ENCODE peak calls at places on chromosomes 6 and 20, in seven cellular contexts. O, S, R, M, F, N and V are unnamed samples.

GRCh38 chr6:167119680-167120556 is 3.0 kb upstream of the CCR6 start:
- DNase-seq in N (no peak), F (no peak), R (no peak), O (no peak), S (no peak), M (no peak), V (no peak)

GRCh38 chr6:101926149-101926925 is 532.8 kb downstream of the GRIK2 start:
- DNase-seq in M (no peak), S (no peak), N (no peak), R (no peak), O (no peak), F (no peak), V (peak)

GRCh38 chr20:36094497-36094896 is 60.0 kb upstream of the EPB41L1 start:
- DNase-seq in R (peak), O (no peak), F (peak), M (no peak), N (no peak), S (no peak), V (no peak)

GRCh38 chr6:13488015-13488895 is 855 bp upstream of the GFOD1 start:
- DNase-seq in N (peak), F (peak), M (no peak), R (peak), S (no peak), O (peak), V (peak)

GRCh38 chr6:42239333-42239732 is 21.7 kb upstream of the MRPS10 start:
- DNase-seq in N (no peak), O (no peak), S (no peak), R (no peak), M (no peak), F (peak), V (no peak)

GRCh38 chr6:31247813-31248212 is 24.1 kb downstream of the HLA-C start:
- DNase-seq in R (no peak), M (no peak), F (no peak), S (no peak), N (no peak), O (no peak), V (no peak)

GRCh38 chr6:85449818-85450577 is at the start of gene NT5E:
- DNase-seq in F (peak), M (peak), O (peak), N (peak), S (peak), R (peak), V (peak)

GRCh38 chr20:19683168-19683567 is 74.9 kb upstream of the RIN2 start:
- DNase-seq in R (no peak), S (no peak), O (no peak), N (no peak), F (no peak), M (no peak), V (no peak)

GRCh38 chr6:83808926-83809325 is 44.2 kb upstream of the RIPPLY2 start:
- DNase-seq in R (no peak), S (no peak), M (no peak), O (no peak), N (no peak), F (no peak), V (no peak)

GRCh38 chr6:123635144-123635543 is 1.6 kb downstream of the TRDN start:
- DNase-seq in M (no peak), S (no peak), N (no peak), F (peak), O (no peak), R (no peak), V (no peak)

GRCh38 chr6:117495873-117496272 is 13.4 kb downstream of the DCBLD1 start:
- DNase-seq in S (no peak), F (no peak), M (no peak), O (peak), R (no peak), N (no peak), V (peak)

GRCh38 chr6:140784573-140784972 is 1348.2 kb upstream of the GJE1 start:
- DNase-seq in S (no peak), N (peak), R (no peak), F (no peak), M (no peak), O (peak), V (peak)

GRCh38 chr6:1739680-1740079 is 130.0 kb downstream of the FOXC1 start:
- DNase-seq in M (no peak), O (no peak), S (no peak), R (no peak), F (no peak), N (no peak), V (no peak)

GRCh38 chr20:57381596-57382503 is 9.3 kb upstream of the RBM38 start:
- DNase-seq in F (peak), R (peak), N (peak), S (peak), M (peak), O (peak), V (peak)

GRCh38 chr20:53126185-53126584 is 154.0 kb downstream of the TSHZ2 start:
- DNase-seq in S (no peak), F (no peak), N (no peak), O (no peak), R (no peak), M (no peak), V (no peak)

GRCh38 chr6:168318090-168318489 is 1.5 kb downstream of the DACT2 start:
- DNase-seq in S (no peak), O (no peak), M (no peak), N (no peak), R (no peak), F (no peak), V (no peak)

GRCh38 chr6:31479151-31479932 is 18.6 kb upstream of the MICB start:
- DNase-seq in N (no peak), M (peak), F (no peak), R (no peak), S (no peak), O (no peak), V (no peak)

GRCh38 chr6:158629376-158630221 is 14.9 kb downstream of the DYNLT1 start:
- DNase-seq in R (peak), N (peak), S (no peak), O (no peak), F (peak), M (peak), V (no peak)

GRCh38 chr20:51128198-51128597 is 105.3 kb upstream of the KCNG1 start:
- DNase-seq in M (no peak), O (peak), F (no peak), N (no peak), R (peak), S (no peak), V (peak)

GRCh38 chr6:1388927-1389790 is at the start of gene FOXF2:
- DNase-seq in O (no peak), N (peak), R (peak), S (peak), M (peak), F (peak), V (no peak)

GRCh38 chr6:56916849-56917551 is 37.9 kb upstream of the BEND6 start:
- DNase-seq in O (no peak), S (no peak), M (no peak), N (no peak), R (no peak), F (no peak), V (no peak)

GRCh38 chr6:36545767-36546663 is 1.3 kb downstream of the STK38 start:
- DNase-seq in F (peak), S (no peak), O (peak), M (no peak), R (no peak), N (peak), V (peak)

GRCh38 chr20:51354191-51354768 is 188.2 kb downstream of the NFATC2 start:
- DNase-seq in O (peak), F (no peak), M (no peak), S (no peak), R (no peak), N (no peak), V (peak)

GRCh38 chr6:16239798-16240123 is 1.4 kb downstream of the GMPR start:
- DNase-seq in O (peak), M (no peak), F (peak), N (no peak), R (peak), S (no peak), V (peak)

GRCh38 chr6:8904754-8905153 is 469.4 kb upstream of the SLC35B3 start:
- DNase-seq in S (no peak), R (peak), F (peak), N (no peak), M (peak), O (no peak), V (no peak)

GRCh38 chr6:18561006-18561750 is 174.0 kb downstream of the RNF144B start:
- DNase-seq in R (no peak), M (no peak), F (no peak), S (no peak), N (no peak), O (no peak), V (no peak)

GRCh38 chr20:10090588-10091166 is 55.9 kb downstream of the ANKEF1 start:
- DNase-seq in F (peak), R (peak), S (peak), M (no peak), N (peak), O (peak), V (peak)

DNA sequence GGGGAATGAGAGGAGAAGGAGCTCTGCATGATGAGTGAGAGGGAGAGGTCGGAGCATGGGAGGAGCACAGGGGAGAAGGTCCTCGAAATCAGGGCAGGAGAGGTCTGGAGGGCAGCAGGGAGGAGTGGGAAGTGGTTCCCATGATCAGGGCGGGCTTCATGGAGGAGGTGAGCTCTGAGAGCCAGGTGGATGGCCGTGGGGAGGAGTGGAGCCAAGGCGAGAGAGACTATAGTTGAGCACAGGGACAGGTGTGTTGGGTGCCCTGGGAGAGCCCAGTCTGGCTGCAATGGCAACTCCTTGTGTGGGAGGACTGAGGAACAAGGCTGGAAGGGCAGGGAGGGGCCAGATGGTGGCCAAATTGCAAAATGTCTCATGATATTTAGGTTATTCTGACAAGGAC is 21.3 kb downstream of the TTBK1 start:
- DNase-seq in O (no peak), S (no peak), F (no peak), R (no peak), M (no peak), N (no peak), V (no peak)
- H4K8ac ChIP-seq in O (no peak), S (no peak), F (no peak), R (no peak), M (no peak), N (no peak), V (no peak)

GRCh38 chr20:63518946-63519764 is 1.4 kb upstream of the PPDPF start:
- DNase-seq in N (no peak), S (no peak), M (peak), F (no peak), R (peak), O (no peak), V (no peak)

GRCh38 chr20:63520594-63520938 is at the start of gene PPDPF:
- DNase-seq in N (peak), O (peak), F (peak), R (no peak), M (peak), S (no peak), V (peak)

GRCh38 chr20:63519765-63520593 is 586 bp upstream of the PPDPF start:
- DNase-seq in F (no peak), N (peak), O (peak), M (peak), R (peak), S (peak), V (peak)

GRCh38 chr20:63517376-63518309 is 2.9 kb upstream of the PPDPF start:
- DNase-seq in M (no peak), F (no peak), R (no peak), O (no peak), S (no peak), N (no peak), V (no peak)

DNA sequence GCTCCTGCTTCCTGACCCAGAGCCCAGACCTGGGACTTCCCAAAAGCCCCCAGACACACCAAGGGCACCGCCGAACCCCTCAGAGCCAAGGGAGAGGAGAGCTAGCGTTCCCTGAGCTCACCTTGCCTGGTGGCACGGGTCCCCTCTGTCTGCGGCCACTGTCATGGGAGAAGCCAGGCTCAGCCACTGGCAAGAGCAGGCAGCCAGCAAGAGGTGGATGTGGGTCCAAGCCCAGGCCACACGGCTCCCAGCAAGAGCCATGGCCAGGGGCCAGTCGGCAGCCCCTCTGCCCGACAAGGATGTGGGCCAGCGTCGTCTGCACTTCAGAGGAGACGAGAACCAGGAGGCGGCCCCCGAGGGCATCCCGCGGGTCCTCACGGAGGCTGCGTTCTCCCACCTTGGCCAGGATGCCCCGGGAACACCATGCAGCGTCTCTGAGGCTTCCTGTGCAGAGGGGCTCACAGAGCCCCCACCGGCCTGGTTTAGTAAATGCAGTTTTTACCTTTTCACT is 2.2 kb upstream of the PPDPF start:
- DNase-seq in N (peak), O (no peak), S (no peak), R (peak), F (peak), M (peak), V (no peak)
- H4K8ac ChIP-seq in N (no peak), O (no peak), S (peak), R (no peak), F (no peak), M (no peak), V (no peak)

DNA sequence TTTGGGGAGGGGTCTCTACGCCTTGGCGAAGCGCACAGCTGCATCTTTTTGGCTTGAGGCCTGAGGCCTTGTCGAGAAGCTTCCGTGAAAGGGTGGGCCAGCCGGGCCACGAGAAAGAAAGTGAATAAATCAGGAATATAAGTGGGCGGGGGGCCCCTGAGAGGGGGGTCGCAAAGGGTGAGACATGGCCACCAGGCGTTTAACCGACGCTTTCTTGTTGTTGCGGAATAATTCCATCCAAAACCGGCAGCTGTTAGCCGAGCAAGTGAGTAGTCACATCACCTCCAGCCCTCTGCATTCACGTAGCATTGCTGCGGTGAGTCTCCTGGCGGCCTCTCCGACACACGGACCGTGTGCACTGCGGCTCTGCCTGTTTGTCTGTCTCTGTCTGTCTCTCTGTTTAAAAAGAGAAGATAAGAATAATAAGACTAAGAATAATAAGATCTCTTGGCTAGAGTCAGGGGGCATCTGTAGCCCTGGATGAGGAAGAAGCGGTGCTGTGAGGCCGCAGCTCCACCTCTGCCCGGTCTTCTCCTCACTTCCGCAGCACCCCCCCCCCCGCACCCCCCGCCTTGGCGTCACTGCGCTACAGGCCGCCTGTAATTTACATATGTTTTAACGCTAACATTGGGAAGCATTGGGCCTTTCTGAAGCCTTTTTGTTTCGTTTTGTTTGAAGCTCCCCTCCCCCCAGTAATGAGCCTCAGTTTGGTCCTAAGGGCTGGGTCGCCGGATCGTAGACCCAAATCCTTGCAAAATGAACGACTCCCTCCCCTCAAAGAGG is 931 bp downstream of the STX16 start:
- DNase-seq in S (peak), F (peak), O (peak), R (peak), M (peak), N (peak), V (peak)
- H4K8ac ChIP-seq in S (peak), F (no peak), O (peak), R (no peak), M (peak), N (peak), V (peak)

DNA sequence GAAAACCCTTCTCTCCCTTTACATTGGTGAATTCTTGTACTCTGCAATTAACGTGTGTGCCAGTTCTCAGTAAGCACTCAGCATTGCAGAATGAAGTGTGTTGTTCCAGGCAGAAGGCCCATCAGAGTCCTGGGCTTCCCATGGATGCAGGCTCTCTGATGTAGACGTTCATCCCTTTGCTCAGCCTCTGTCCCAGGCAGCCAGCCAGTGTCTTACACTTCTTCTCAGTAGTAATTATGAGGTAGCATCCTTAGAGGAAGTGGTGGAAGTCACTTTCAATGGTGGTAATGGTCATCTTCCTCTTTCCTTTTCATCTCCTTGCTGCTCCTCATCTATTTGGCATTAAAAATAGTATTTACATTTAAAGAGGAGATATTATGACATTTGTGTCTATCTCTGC is 66.7 kb upstream of the FYN start:
- DNase-seq in F (no peak), N (no peak), S (no peak), M (no peak), R (no peak), O (no peak), V (no peak)
- H4K8ac ChIP-seq in F (no peak), N (no peak), S (no peak), M (no peak), R (no peak), O (no peak), V (no peak)

GRCh38 chr6:94270040-94270689 is 850.8 kb upstream of the EPHA7 start:
- DNase-seq in O (peak), S (no peak), R (no peak), M (no peak), N (no peak), F (peak), V (no peak)

GRCh38 chr6:94278146-94278545 is 858.8 kb upstream of the EPHA7 start:
- DNase-seq in S (no peak), R (no peak), N (no peak), O (no peak), M (no peak), F (peak), V (no peak)

GRCh38 chr6:94269256-94269655 is 849.9 kb upstream of the EPHA7 start:
- DNase-seq in R (no peak), N (no peak), O (no peak), F (peak), S (no peak), M (no peak), V (no peak)

GRCh38 chr6:94272327-94272726 is 853.0 kb upstream of the EPHA7 start:
- DNase-seq in N (no peak), O (no peak), M (no peak), R (no peak), S (no peak), F (no peak), V (no peak)
- H4K8ac ChIP-seq in N (no peak), O (no peak), M (no peak), R (no peak), S (no peak), F (no peak), V (no peak)

GRCh38 chr6:34589633-34590139 is 33.6 kb upstream of the SPDEF start:
- DNase-seq in M (no peak), S (no peak), R (no peak), O (no peak), N (no peak), F (peak), V (no peak)

GRCh38 chr6:34587851-34588250 is 31.7 kb upstream of the SPDEF start:
- DNase-seq in N (no peak), S (no peak), R (no peak), F (no peak), M (no peak), O (no peak), V (no peak)

GRCh38 chr6:34586327-34587040 is 30.4 kb upstream of the SPDEF start:
- DNase-seq in F (no peak), M (no peak), O (no peak), S (no peak), R (no peak), N (no peak), V (no peak)

GRCh38 chr6:34587325-34587724 is 31.2 kb upstream of the SPDEF start:
- DNase-seq in F (no peak), N (no peak), M (no peak), R (no peak), O (no peak), S (no peak), V (no peak)

GRCh38 chr6:34589140-34589539 is 33.0 kb upstream of the SPDEF start:
- DNase-seq in O (no peak), N (no peak), S (no peak), F (no peak), R (no peak), M (no peak), V (no peak)
- H4K8ac ChIP-seq in O (no peak), N (no peak), S (no peak), F (no peak), R (no peak), M (no peak), V (no peak)

GRCh38 chr20:16063876-16064275 is 509.4 kb downstream of the KIF16B start:
- DNase-seq in F (no peak), N (no peak), O (no peak), R (no peak), M (no peak), S (no peak), V (no peak)
- H4K8ac ChIP-seq in F (no peak), N (no peak), O (no peak), R (no peak), M (no peak), S (no peak), V (no peak)